ENCODE peak calls at places on chromosomes 16 and 17, in nine cellular contexts. H, E, Z, S, G, C, L, W and F are unnamed samples.

GRCh38 chr17:45974916-45975630 is 24.0 kb upstream of the STH start:
- DNase-seq in H (no peak), E (no peak), Z (no peak), S (no peak), G (no peak), C (no peak), L (no peak), W (no peak), F (no peak)

GRCh38 chr17:16417896-16418683 is 2.7 kb downstream of the TRPV2 start:
- DNase-seq in H (no peak), E (no peak), Z (no peak), S (no peak), G (no peak), C (no peak), L (no peak), W (no peak), F (no peak)

GRCh38 chr16:754208-755097 is 6.1 kb upstream of the MSLN start:
- DNase-seq in H (no peak), E (no peak), Z (no peak), S (no peak), G (no peak), C (no peak), L (peak; percentile 32), W (no peak), F (no peak)

GRCh38 chr16:68072038-68072695 is 13.0 kb upstream of the NFATC3 start:
- DNase-seq in H (no peak), E (no peak), Z (peak; percentile 66), S (peak; percentile 81), G (no peak), C (no peak), L (no peak), W (peak; percentile 53), F (peak; percentile 77)

GRCh38 chr16:58048914-58049696 is 23.6 kb downstream of the MMP15 start:
- DNase-seq in H (no peak), E (no peak), Z (no peak), S (no peak), G (no peak), C (no peak), L (no peak), W (no peak), F (no peak)

GRCh38 chr17:4607773-4608187 is 23.5 kb downstream of the SMTNL2 start:
- DNase-seq in H (peak; percentile 68), E (no peak), Z (peak; percentile 54), S (peak; percentile 84), G (peak; percentile 66), C (no peak), L (peak; percentile 59), W (no peak), F (no peak)

GRCh38 chr17:43171761-43172487 is 910 bp downstream of the NBR1 start:
- DNase-seq in H (no peak), E (peak; percentile 34), Z (peak; percentile 49), S (peak; percentile 80), G (peak; percentile 95), C (peak; percentile 50), L (peak; percentile 54), W (peak; percentile 52), F (peak; percentile 48)

GRCh38 chr17:64358261-64358788 is 32.3 kb downstream of the PECAM1 start:
- DNase-seq in H (no peak), E (no peak), Z (no peak), S (peak; percentile 56), G (no peak), C (no peak), L (no peak), W (no peak), F (no peak)

GRCh38 chr17:59435238-59435637 is 103.8 kb downstream of the YPEL2 start:
- DNase-seq in H (no peak), E (no peak), Z (no peak), S (no peak), G (peak; percentile 82), C (no peak), L (no peak), W (no peak), F (no peak)

GRCh38 chr16:49754495-49755290 is 101.2 kb downstream of the ZNF423 start:
- DNase-seq in H (no peak), E (peak; percentile 77), Z (peak; percentile 20), S (no peak), G (peak; percentile 64), C (no peak), L (no peak), W (no peak), F (no peak)

GRCh38 chr17:80773243-80773991 is 218.2 kb upstream of the CHMP6 start:
- DNase-seq in H (no peak), E (peak; percentile 44), Z (peak; percentile 58), S (peak; percentile 98), G (no peak), C (no peak), L (no peak), W (no peak), F (peak; percentile 35)

DNA sequence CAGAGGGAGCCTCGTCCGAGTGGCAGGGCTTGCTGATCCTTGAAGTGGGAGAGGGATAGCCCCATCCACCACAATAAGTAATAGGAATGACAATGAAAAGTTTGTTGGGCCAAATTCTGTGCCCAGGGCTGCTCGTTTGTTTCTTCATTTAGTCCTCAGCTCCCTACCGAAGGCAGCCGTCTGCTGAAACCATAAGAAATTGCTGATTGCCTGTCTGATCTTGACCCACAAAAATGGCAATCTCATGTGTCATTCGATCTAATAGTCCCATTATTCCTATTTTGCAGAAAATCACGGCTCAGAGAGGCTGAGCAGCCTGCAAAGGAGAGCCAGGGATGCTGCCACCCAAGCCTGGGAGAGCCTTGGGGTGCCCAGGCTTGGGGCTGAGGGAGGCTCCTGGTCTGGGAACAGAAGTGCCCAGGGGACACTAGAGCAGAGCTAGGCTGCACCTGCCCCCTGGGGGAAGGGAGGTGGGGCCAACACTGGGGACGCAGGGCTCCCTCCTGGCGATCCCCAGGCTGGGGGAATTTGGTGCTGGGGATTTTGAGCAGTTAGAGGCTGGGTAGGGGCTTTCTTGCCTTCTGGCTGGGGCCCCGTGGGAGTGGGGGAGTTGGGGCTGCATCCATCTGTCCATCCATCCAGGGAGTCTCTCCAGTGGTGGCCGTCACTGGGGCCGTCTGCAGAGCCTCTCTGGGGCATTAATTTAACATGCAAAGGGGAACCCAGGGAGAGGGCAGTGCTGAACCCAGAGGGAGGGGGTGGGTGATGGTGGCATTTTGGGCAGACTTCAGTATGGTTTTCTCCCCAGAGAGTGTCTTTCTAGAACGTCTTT is 53.5 kb downstream of the SOCS1 start:
- DNase-seq in H (no peak), E (no peak), Z (no peak), S (no peak), G (no peak), C (no peak), L (no peak), W (no peak), F (no peak)
- TF ChIP-seq POLR2AphosphoS5 in H (no peak), E (no peak), Z (no peak), S (no peak), G (no peak), C (no peak), L (no peak), W (no peak), F (no peak)

GRCh38 chr16:72620348-72620747 is 427.6 kb downstream of the ZFHX3 start:
- DNase-seq in H (no peak), E (no peak), Z (no peak), S (no peak), G (no peak), C (no peak), L (no peak), W (no peak), F (no peak)

GRCh38 chr16:72621651-72622050 is 426.3 kb downstream of the ZFHX3 start:
- DNase-seq in H (no peak), E (no peak), Z (no peak), S (no peak), G (no peak), C (no peak), L (no peak), W (no peak), F (no peak)

GRCh38 chr16:72626623-72627022 is 421.3 kb downstream of the ZFHX3 start:
- DNase-seq in H (no peak), E (no peak), Z (no peak), S (no peak), G (no peak), C (no peak), L (no peak), W (no peak), F (no peak)

GRCh38 chr16:72620853-72621252 is 427.1 kb downstream of the ZFHX3 start:
- DNase-seq in H (no peak), E (no peak), Z (no peak), S (no peak), G (no peak), C (no peak), L (no peak), W (no peak), F (no peak)
- TF ChIP-seq POLR2AphosphoS5 in H (no peak), E (no peak), Z (no peak), S (no peak), G (no peak), C (no peak), L (no peak), W (no peak), F (no peak)

GRCh38 chr16:15491430-15491829 is 57.0 kb downstream of the BMERB1 start:
- DNase-seq in H (no peak), E (no peak), Z (no peak), S (no peak), G (no peak), C (no peak), L (no peak), W (no peak), F (no peak)

GRCh38 chr16:15493416-15494181 is 59.2 kb downstream of the BMERB1 start:
- DNase-seq in H (no peak), E (no peak), Z (no peak), S (no peak), G (peak; percentile 40), C (no peak), L (no peak), W (no peak), F (no peak)

GRCh38 chr16:15495898-15496297 is 61.5 kb downstream of the BMERB1 start:
- DNase-seq in H (no peak), E (no peak), Z (no peak), S (no peak), G (no peak), C (no peak), L (no peak), W (no peak), F (no peak)

GRCh38 chr16:15492091-15492740 is 57.8 kb downstream of the BMERB1 start:
- DNase-seq in H (no peak), E (no peak), Z (no peak), S (no peak), G (no peak), C (no peak), L (no peak), W (no peak), F (no peak)

DNA sequence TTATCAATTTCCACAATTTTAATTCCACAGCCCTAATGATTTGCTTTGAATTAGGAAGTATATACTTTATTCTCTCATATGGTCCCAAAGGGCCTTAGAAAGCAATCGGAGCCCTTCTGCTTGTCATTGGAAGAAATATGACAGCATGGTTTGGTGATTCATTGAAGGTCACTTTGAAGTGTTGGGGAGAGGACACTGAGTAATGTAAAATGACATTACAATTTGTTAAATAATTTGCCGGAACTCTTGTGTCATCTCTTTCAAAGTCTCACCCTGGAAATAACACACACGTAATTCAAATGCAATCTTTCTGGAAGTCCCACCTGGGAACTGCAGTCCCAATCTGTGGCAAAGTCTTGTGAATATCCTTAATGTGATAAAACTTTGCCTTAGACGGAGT is 59.8 kb downstream of the BMERB1 start:
- DNase-seq in H (no peak), E (no peak), Z (no peak), S (no peak), G (no peak), C (peak; percentile 92), L (no peak), W (no peak), F (no peak)
- TF ChIP-seq POLR2AphosphoS5 in H (no peak), E (no peak), Z (peak; percentile 42), S (peak; percentile 59), G (no peak), C (no peak), L (no peak), W (no peak), F (no peak)

GRCh38 chr17:38749222-38750043 is 1.3 kb upstream of the PCGF2 start:
- DNase-seq in H (peak; percentile 81), E (peak; percentile 91), Z (peak; percentile 84), S (peak; percentile 95), G (peak; percentile 65), C (peak; percentile 56), L (peak; percentile 93), W (peak; percentile 72), F (peak; percentile 86)
- TF ChIP-seq POLR2AphosphoS5 in H (no peak), E (peak; percentile 96), Z (peak; percentile 83), S (peak; percentile 69), G (peak; percentile 90), C (peak; percentile 95), L (peak; percentile 92), W (peak; percentile 56), F (peak; percentile 84)